ENCODE peak calls at places on chromosomes 12 and 14, in four cellular contexts. One of them, this sample, is unnamed.

GRCh38 chr12:89345830-89346740 is 6.2 kb downstream of the DUSP6 start:
- DNase-seq in uterus: peak; percentile 47
- DNase-seq in esophagus squamous epithelium: peak; percentile 44
- DNase-seq in suprapubic skin: peak; percentile 68
- DNase-seq in this sample: peak; percentile 48

GRCh38 chr14:101557811-101558738 is 3.2 kb upstream of the DIO3 start:
- DNase-seq in uterus: peak; percentile 72
- DNase-seq in esophagus squamous epithelium: no peak
- DNase-seq in suprapubic skin: no peak
- DNase-seq in this sample: peak; percentile 22

GRCh38 chr12:22803725-22804124 is 178.8 kb downstream of the ETNK1 start:
- DNase-seq in uterus: no peak
- DNase-seq in esophagus squamous epithelium: no peak
- DNase-seq in suprapubic skin: no peak
- DNase-seq in this sample: no peak

GRCh38 chr12:130041983-130042812 is 120.1 kb upstream of the FZD10 start:
- DNase-seq in uterus: no peak
- DNase-seq in esophagus squamous epithelium: no peak
- DNase-seq in suprapubic skin: peak; percentile 74
- DNase-seq in this sample: no peak

GRCh38 chr12:84348582-84348981 is 564.0 kb downstream of the SLC6A15 start:
- DNase-seq in uterus: no peak
- DNase-seq in esophagus squamous epithelium: no peak
- DNase-seq in suprapubic skin: no peak
- DNase-seq in this sample: no peak

GRCh38 chr12:25843976-25844375 is 114.5 kb upstream of the RASSF8 start:
- DNase-seq in uterus: no peak
- DNase-seq in esophagus squamous epithelium: no peak
- DNase-seq in suprapubic skin: no peak
- DNase-seq in this sample: no peak

GRCh38 chr12:58916891-58917570 is 3.3 kb downstream of the LRIG3 start:
- DNase-seq in uterus: peak; percentile 29
- DNase-seq in esophagus squamous epithelium: no peak
- DNase-seq in suprapubic skin: no peak
- DNase-seq in this sample: no peak

GRCh38 chr14:97299661-97300060 is 502.5 kb downstream of the VRK1 start:
- DNase-seq in uterus: no peak
- DNase-seq in esophagus squamous epithelium: no peak
- DNase-seq in suprapubic skin: no peak
- DNase-seq in this sample: no peak

GRCh38 chr12:31962076-31962475 is 2.9 kb downstream of the RESF1 start:
- DNase-seq in uterus: no peak
- DNase-seq in esophagus squamous epithelium: no peak
- DNase-seq in suprapubic skin: no peak
- DNase-seq in this sample: no peak

GRCh38 chr14:58488550-58488949 is 61.0 kb downstream of the KIAA0586 start:
- DNase-seq in uterus: no peak
- DNase-seq in esophagus squamous epithelium: no peak
- DNase-seq in suprapubic skin: no peak
- DNase-seq in this sample: no peak

GRCh38 chr12:24695657-24696329 is 253.1 kb downstream of the BCAT1 start:
- DNase-seq in uterus: no peak
- DNase-seq in esophagus squamous epithelium: no peak
- DNase-seq in suprapubic skin: no peak
- DNase-seq in this sample: no peak

GRCh38 chr14:81406863-81407262 is 6.7 kb upstream of the STON2 start:
- DNase-seq in uterus: peak; percentile 24
- DNase-seq in esophagus squamous epithelium: no peak
- DNase-seq in suprapubic skin: peak; percentile 75
- DNase-seq in this sample: peak; percentile 90

GRCh38 chr14:93975791-93976476 is 436 bp downstream of the ASB2 start:
- DNase-seq in uterus: no peak
- DNase-seq in esophagus squamous epithelium: no peak
- DNase-seq in suprapubic skin: no peak
- DNase-seq in this sample: no peak

GRCh38 chr14:54000341-54000811 is 43.8 kb upstream of the BMP4 start:
- DNase-seq in uterus: no peak
- DNase-seq in esophagus squamous epithelium: no peak
- DNase-seq in suprapubic skin: no peak
- DNase-seq in this sample: no peak

GRCh38 chr12:10406725-10407124 is 2.8 kb downstream of the KLRC4 start:
- DNase-seq in uterus: no peak
- DNase-seq in esophagus squamous epithelium: no peak
- DNase-seq in suprapubic skin: peak; percentile 63
- DNase-seq in this sample: peak; percentile 20

GRCh38 chr12:63808631-63809030 is 28.9 kb downstream of the RXYLT1 start:
- DNase-seq in uterus: no peak
- DNase-seq in esophagus squamous epithelium: no peak
- DNase-seq in suprapubic skin: no peak
- DNase-seq in this sample: no peak

GRCh38 chr14:94646481-94646880 is 34.3 kb downstream of the SERPINA3 start:
- DNase-seq in uterus: no peak
- DNase-seq in esophagus squamous epithelium: no peak
- DNase-seq in suprapubic skin: no peak
- DNase-seq in this sample: no peak

GRCh38 chr12:40054554-40055226 is 51.2 kb downstream of the SLC2A13 start:
- DNase-seq in uterus: no peak
- DNase-seq in esophagus squamous epithelium: no peak
- DNase-seq in suprapubic skin: no peak
- DNase-seq in this sample: peak; percentile 4

GRCh38 chr14:79483989-79484388 is 727.3 kb downstream of the DIO2 start:
- DNase-seq in uterus: no peak
- DNase-seq in esophagus squamous epithelium: no peak
- DNase-seq in suprapubic skin: no peak
- DNase-seq in this sample: no peak

GRCh38 chr14:55107766-55108554 is 21.1 kb upstream of the LGALS3 start:
- DNase-seq in uterus: peak; percentile 94
- DNase-seq in esophagus squamous epithelium: peak; percentile 26
- DNase-seq in suprapubic skin: peak; percentile 94
- DNase-seq in this sample: peak; percentile 83

GRCh38 chr12:67483871-67484554 is 164.5 kb upstream of the DYRK2 start:
- DNase-seq in uterus: no peak
- DNase-seq in esophagus squamous epithelium: no peak
- DNase-seq in suprapubic skin: no peak
- DNase-seq in this sample: no peak

GRCh38 chr14:70785556-70785955 is 23.8 kb downstream of the MAP3K9 start:
- DNase-seq in uterus: no peak
- DNase-seq in esophagus squamous epithelium: no peak
- DNase-seq in suprapubic skin: no peak
- DNase-seq in this sample: no peak

GRCh38 chr12:31317471-31318397 is 8.2 kb downstream of the SINHCAF start:
- DNase-seq in uterus: no peak
- DNase-seq in esophagus squamous epithelium: no peak
- DNase-seq in suprapubic skin: no peak
- DNase-seq in this sample: no peak

GRCh38 chr12:45598761-45599160 is 130.7 kb upstream of the ARID2 start:
- DNase-seq in uterus: no peak
- DNase-seq in esophagus squamous epithelium: no peak
- DNase-seq in suprapubic skin: no peak
- DNase-seq in this sample: no peak

GRCh38 chr14:72815459-72815858 is 78.4 kb downstream of the DPF3 start:
- DNase-seq in uterus: no peak
- DNase-seq in esophagus squamous epithelium: no peak
- DNase-seq in suprapubic skin: peak; percentile 16
- DNase-seq in this sample: no peak

GRCh38 chr14:28467611-28468010 is 299.0 kb upstream of the FOXG1 start:
- DNase-seq in uterus: no peak
- DNase-seq in esophagus squamous epithelium: no peak
- DNase-seq in suprapubic skin: no peak
- DNase-seq in this sample: no peak

GRCh38 chr14:105313381-105314286 is 914 bp upstream of the PACS2 start:
- DNase-seq in uterus: no peak
- DNase-seq in esophagus squamous epithelium: no peak
- DNase-seq in suprapubic skin: no peak
- DNase-seq in this sample: no peak

GRCh38 chr12:50032516-50033316 is 7.4 kb upstream of the RACGAP1 start:
- DNase-seq in uterus: no peak
- DNase-seq in esophagus squamous epithelium: no peak
- DNase-seq in suprapubic skin: no peak
- DNase-seq in this sample: no peak

DNA sequence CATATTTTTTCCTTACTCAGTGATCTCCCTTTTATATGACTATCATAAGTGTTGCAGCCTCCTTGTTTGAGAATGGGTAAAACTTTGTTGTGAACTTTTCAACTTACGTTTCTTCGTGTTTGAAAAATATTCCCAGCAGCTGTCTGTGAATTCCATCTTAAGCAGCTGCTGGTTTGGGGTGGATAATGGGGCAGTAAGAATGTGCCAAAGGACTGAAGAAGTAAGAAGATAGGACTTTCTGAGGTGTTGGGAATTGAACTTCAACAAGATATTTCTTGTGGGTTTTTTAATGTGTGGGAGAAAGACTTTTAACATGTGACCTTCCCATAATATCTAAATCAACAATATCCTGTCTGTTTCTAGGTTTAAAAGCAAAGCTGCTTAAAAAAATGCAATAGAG is 1659.4 kb upstream of the FLRT2 start:
- DNase-seq in uterus: no peak
- DNase-seq in esophagus squamous epithelium: no peak
- DNase-seq in suprapubic skin: no peak
- DNase-seq in this sample: no peak
- H3K4me1 ChIP-seq in uterus: no peaks in the 10 kb centered on the region
- H3K4me1 ChIP-seq in esophagus squamous epithelium: no peaks in the 10 kb centered on the region
- H3K4me1 ChIP-seq in suprapubic skin: no peaks in the 10 kb centered on the region
- H3K4me1 ChIP-seq in this sample: no peaks in the 10 kb centered on the region

GRCh38 chr12:57693317-57693658 is 644 bp upstream of the OS9 start:
- DNase-seq in uterus: no peak
- DNase-seq in esophagus squamous epithelium: no peak
- DNase-seq in suprapubic skin: peak; percentile 64
- DNase-seq in this sample: no peak

GRCh38 chr12:57695770-57696432 is 2.0 kb downstream of the OS9 start:
- DNase-seq in uterus: no peak
- DNase-seq in esophagus squamous epithelium: no peak
- DNase-seq in suprapubic skin: no peak
- DNase-seq in this sample: no peak

GRCh38 chr12:57694459-57695019 is 607 bp downstream of the OS9 start:
- DNase-seq in uterus: no peak
- DNase-seq in esophagus squamous epithelium: no peak
- DNase-seq in suprapubic skin: no peak
- DNase-seq in this sample: no peak

GRCh38 chr12:57692500-57692899 is 1.4 kb upstream of the OS9 start:
- DNase-seq in uterus: no peak
- DNase-seq in esophagus squamous epithelium: no peak
- DNase-seq in suprapubic skin: no peak
- DNase-seq in this sample: no peak

GRCh38 chr12:57693659-57694458 is at the start of gene OS9:
- DNase-seq in uterus: peak; percentile 99
- DNase-seq in esophagus squamous epithelium: peak; percentile 92
- DNase-seq in suprapubic skin: peak; percentile 99
- DNase-seq in this sample: peak; percentile 99
- TF ChIP-seq POLR2A in uterus: no peak
- TF ChIP-seq POLR2A in esophagus squamous epithelium: peak; percentile 81
- TF ChIP-seq POLR2A in suprapubic skin: no peak
- TF ChIP-seq POLR2A in this sample: peak; percentile 71

DNA sequence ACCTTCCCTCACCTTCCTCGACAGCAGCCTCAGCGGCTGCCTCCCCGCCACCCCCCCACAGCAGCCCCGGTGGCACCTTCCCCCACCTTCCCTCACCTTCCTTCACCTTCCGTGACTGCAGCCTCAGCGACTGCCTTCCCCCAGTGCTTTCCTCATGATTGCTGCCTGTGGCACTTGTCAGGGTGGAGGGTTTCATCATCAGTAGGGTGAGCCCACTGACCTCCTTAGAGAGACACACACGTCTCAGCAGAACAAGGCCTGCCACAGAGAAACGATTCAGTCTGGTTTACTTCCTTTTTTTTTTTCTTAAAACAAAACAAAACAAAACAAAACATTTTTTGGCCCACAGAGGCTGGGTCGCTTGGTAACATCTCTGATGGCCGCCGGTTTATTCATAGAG is 75.0 kb downstream of the EP400 start:
- DNase-seq in uterus: no peak
- DNase-seq in esophagus squamous epithelium: no peak
- DNase-seq in suprapubic skin: no peak
- DNase-seq in this sample: no peak
- H3K36me3 ChIP-seq in uterus: no peaks in the 10 kb centered on the region
- H3K36me3 ChIP-seq in esophagus squamous epithelium: peaks cover 46% of the 10 kb centered on the region
- H3K36me3 ChIP-seq in suprapubic skin: peaks cover 98% of the 10 kb centered on the region
- H3K36me3 ChIP-seq in this sample: no peaks in the 10 kb centered on the region

DNA sequence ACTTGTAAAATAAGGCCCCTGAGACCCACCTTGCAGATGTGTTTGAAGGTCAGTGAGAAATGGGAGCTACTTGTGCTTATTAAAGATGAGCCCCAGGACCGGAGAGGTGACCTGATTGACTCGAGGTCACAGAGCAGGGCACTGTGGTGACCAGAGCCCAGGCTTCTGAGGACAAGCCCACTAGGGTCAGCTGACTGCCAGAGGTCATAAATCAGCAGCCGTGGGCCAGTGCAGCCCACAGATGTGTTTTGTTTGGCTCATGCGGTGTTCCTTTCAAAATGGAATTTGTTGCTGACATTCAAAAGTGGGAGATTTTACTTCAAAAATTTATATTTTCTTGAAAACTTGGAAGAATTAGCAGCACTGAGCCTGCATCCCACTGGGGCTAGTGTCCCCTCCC is 24.5 kb downstream of the JDP2 start:
- DNase-seq in uterus: no peak
- DNase-seq in esophagus squamous epithelium: no peak
- DNase-seq in suprapubic skin: no peak
- DNase-seq in this sample: no peak
- H3K4me1 ChIP-seq in uterus: peaks cover 25% of the 10 kb centered on the region
- H3K4me1 ChIP-seq in esophagus squamous epithelium: peaks cover 57% of the 10 kb centered on the region
- H3K4me1 ChIP-seq in suprapubic skin: peaks cover 96% of the 10 kb centered on the region
- H3K4me1 ChIP-seq in this sample: peaks cover 98% of the 10 kb centered on the region

DNA sequence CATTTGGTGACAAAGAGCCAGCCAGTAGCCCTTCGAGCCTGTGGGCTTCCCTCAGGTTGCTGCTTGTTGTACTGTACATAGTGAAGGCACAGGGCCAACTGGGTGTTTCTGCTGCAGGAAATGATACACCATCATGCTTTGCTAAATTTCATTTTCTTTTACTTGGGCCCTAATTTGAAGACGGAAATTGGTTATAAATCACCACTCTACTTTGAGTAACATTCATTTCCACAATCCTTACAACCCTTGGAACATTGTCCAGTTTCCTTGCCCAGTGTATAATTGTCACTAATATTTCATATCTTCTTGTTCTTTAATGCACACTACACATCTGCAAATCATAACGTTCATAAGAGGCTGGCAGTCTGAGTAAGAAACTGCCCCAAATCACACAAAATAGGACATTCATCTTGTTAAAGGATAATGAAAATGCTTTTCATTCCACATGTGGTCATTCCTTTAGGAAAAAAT is 30.2 kb downstream of the MSRB3 start:
- DNase-seq in uterus: peak; percentile 21
- DNase-seq in esophagus squamous epithelium: no peak
- DNase-seq in suprapubic skin: no peak
- DNase-seq in this sample: no peak
- TF ChIP-seq POLR2A in uterus: no peak
- TF ChIP-seq POLR2A in esophagus squamous epithelium: no peak
- TF ChIP-seq POLR2A in suprapubic skin: no peak
- TF ChIP-seq POLR2A in this sample: no peak